ENCODE peak calls at places on chromosomes 4 and X, in eight cellular contexts. J is K562, P is hepatocyte, B is IMR-90, C is SK-N-SH, F is GM23248, M is astrocyte, W is neuronal stem cell. D is an unnamed sample.

GRCh38 chr4:87185471-87185870 is 34.9 kb downstream of the KLHL8 start:
- DNase-seq in W (no peak), P (no peak), C (no peak), J (no peak), F (no peak), B (no peak), M (no peak), D (no peak)

GRCh38 chrX:679161-679979 is 48.8 kb downstream of the SHOX start:
- DNase-seq in M (no peak), C (no peak), F (no peak), B (no peak), W (peak; percentile 26), J (no peak), P (no peak), D (no peak)

GRCh38 chr4:142719854-142720541 is 126.1 kb downstream of the INPP4B start:
- DNase-seq in M (peak; percentile 63), B (peak; percentile 21), C (peak; percentile 45), P (peak; percentile 14), F (peak; percentile 57), J (no peak), W (no peak), D (peak; percentile 48)

GRCh38 chr4:147924604-147925412 is 192.9 kb downstream of the ARHGAP10 start:
- DNase-seq in F (peak; percentile 30), M (no peak), W (peak; percentile 36), B (peak; percentile 40), C (peak; percentile 66), P (peak; percentile 69), J (no peak), D (peak; percentile 24)

GRCh38 chr4:121582296-121582695 is 114.5 kb downstream of the ANXA5 start:
- DNase-seq in F (peak; percentile 4), M (no peak), B (no peak), W (no peak), J (no peak), P (no peak), C (no peak), D (no peak)

GRCh38 chr4:128574706-128575105 is 234.8 kb upstream of the JADE1 start:
- DNase-seq in J (peak; percentile 79), M (peak; percentile 30), B (peak; percentile 68), W (peak; percentile 48), P (peak; percentile 86), F (peak; percentile 58), C (peak; percentile 42), D (peak; percentile 87)

GRCh38 chr4:175339100-175339707 is 421.0 kb downstream of the ADAM29 start:
- DNase-seq in J (no peak), M (peak; percentile 61), W (no peak), F (peak; percentile 73), P (no peak), B (peak; percentile 80), C (no peak), D (peak; percentile 68)

GRCh38 chr4:173500841-173501591 is 29.0 kb downstream of the HAND2 start:
- DNase-seq in B (no peak), C (no peak), W (no peak), P (no peak), J (no peak), M (no peak), F (no peak), D (no peak)

DNA sequence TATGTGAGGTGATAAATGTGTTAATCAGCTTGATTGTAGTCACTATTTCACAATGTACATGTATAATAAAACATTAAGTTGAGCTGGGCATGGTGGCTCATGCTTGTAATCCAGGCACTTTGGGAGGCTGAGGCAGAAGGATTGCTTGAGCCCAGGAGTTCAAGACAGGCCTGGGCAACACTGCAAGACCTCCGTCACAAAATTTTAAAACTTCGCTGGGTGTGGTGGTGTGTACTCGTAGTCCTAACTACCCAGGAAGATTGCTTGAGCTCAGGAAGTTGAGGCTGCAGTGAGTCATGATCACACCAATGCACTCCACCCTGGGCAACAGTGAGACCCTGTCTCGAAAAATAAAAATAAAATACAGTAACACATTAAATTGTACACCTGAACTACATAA is 20.1 kb downstream of the LYAR start:
- DNase-seq in P (no peak), C (no peak), B (no peak), M (peak; percentile 23), J (no peak), F (no peak), W (no peak), D (peak; percentile 43)
- H3K36me3 ChIP-seq in P (no peaks in the 10 kb centered on the region), C (peaks cover 9% of the 10 kb centered on the region), B (peaks cover 31% of the 10 kb centered on the region), M (peaks cover 31% of the 10 kb centered on the region), J (peaks cover 79% of the 10 kb centered on the region), F (no peaks in the 10 kb centered on the region), W (peaks cover 85% of the 10 kb centered on the region), D (peaks cover 3% of the 10 kb centered on the region)

GRCh38 chrX:48829016-48829735 is 2.9 kb downstream of the ERAS start:
- DNase-seq in C (no peak), M (no peak), W (no peak), P (no peak), B (no peak), F (no peak), J (no peak), D (no peak)

GRCh38 chrX:48827654-48827968 is 1.3 kb downstream of the ERAS start:
- DNase-seq in B (no peak), W (no peak), P (no peak), C (no peak), M (no peak), J (no peak), F (no peak), D (no peak)

GRCh38 chrX:48824066-48824465 is 2.2 kb upstream of the ERAS start:
- DNase-seq in C (no peak), P (no peak), W (no peak), M (no peak), B (no peak), F (no peak), J (no peak), D (no peak)

GRCh38 chrX:48826876-48827653 is 752 bp downstream of the ERAS start:
- DNase-seq in M (no peak), C (peak; percentile 30), B (no peak), J (no peak), F (no peak), W (no peak), P (no peak), D (no peak)

GRCh38 chrX:48826135-48826875 is at the start of gene ERAS:
- DNase-seq in P (no peak), M (no peak), F (no peak), C (peak; percentile 34), W (no peak), J (no peak), B (no peak), D (no peak)
- H3K4me2 ChIP-seq in P (no peak within 1 kb of the TSS), M (no peak within 1 kb of the TSS), F (no peak within 1 kb of the TSS), C (no peak within 1 kb of the TSS), W (no peak within 1 kb of the TSS), J (no peak within 1 kb of the TSS), B (no peak within 1 kb of the TSS), D (no peak within 1 kb of the TSS)

DNA sequence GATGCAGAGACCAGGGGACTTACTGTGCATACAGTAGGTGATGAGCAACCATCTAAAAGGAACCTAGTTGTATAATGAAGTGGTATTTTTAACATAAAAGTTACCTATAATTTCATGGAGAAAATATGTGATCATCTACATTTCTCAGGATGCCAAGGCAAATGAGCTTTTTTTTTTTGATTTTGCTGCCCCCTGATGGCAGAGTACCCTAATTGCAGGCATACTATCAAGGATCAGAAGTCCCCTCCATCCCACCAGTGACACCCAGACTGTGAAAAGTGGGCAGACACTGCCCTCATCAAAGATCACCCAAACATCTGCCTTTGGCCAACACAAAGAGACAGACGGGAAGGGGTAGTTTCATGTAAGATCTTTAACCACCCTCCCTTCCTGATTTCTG is 9.6 kb upstream of the ABLIM2 start:
- DNase-seq in J (no peak), M (no peak), P (no peak), B (no peak), C (no peak), W (no peak), F (no peak), D (no peak)
- H3K27me3 ChIP-seq in J (peaks cover 6% of the 10 kb centered on the region), M (peaks cover 14% of the 10 kb centered on the region), P (no peaks in the 10 kb centered on the region), B (peaks cover 54% of the 10 kb centered on the region), C (peaks cover 6% of the 10 kb centered on the region), W (no peaks in the 10 kb centered on the region), F (peaks cover 25% of the 10 kb centered on the region), D (peaks cover 3% of the 10 kb centered on the region)

DNA sequence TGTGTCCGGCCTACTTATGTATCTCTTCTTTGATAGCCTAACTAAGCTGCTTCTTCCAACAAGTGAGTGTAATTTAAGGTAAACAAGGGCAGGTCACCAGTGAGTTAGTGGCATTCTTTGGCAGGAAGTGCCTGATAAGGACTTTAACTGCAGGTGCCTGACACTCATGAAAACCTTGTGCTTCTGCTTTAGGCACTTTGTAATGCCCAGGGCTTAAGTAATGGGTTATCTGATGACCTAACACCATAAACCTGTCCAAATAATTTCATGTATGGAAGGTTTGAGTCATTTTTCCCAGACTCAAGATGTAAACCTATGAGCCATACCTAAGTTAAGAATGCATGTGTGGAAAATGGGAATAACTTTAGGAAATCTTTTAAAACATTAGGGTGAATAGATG is 43.0 kb downstream of the BCOR start:
- DNase-seq in C (no peak), P (peak; percentile 46), F (no peak), B (peak; percentile 62), M (peak; percentile 8), W (no peak), J (no peak), D (no peak)
- H3K36me3 ChIP-seq in C (peaks cover 49% of the 10 kb centered on the region), P (peaks cover 8% of the 10 kb centered on the region), F (peaks cover 32% of the 10 kb centered on the region), B (peaks cover 49% of the 10 kb centered on the region), M (peaks cover 31% of the 10 kb centered on the region), W (peaks cover 97% of the 10 kb centered on the region), J (peaks cover 99% of the 10 kb centered on the region), D (peaks cover 5% of the 10 kb centered on the region)

DNA sequence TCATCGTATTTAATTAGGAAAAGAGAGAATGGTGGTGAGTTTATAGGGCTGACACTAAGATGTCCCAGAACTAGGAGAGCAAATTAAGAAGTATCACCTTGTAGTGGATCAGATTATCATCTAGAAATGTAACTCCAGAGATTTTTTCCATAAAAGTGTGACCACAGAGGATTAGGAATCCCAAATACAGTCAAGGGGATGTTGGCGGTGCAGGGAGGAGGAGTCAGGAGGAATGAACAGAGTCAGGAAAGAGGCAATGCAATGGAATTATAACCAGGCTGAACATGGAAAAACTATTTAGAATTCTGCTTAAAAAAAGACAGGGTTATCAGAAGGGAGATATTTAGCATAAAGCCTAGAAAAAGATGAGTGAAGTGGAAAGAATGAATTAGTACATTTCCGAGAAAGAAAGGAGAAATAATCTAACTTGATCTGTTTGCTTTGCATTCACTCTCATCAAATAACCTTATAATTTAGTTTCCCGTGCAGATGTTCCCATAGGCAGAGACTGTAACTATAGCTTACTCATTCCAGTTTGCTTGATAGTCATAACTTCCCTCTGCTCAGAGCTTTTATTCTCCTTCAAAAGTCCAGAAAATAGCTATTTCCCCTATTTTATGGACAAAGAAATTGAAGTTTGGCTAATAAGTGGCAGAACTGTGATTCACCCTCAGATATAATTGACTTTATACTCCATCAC is 56.4 kb downstream of the SCFD2 start:
- DNase-seq in M (no peak), C (no peak), B (no peak), P (no peak), W (no peak), F (peak; percentile 61), J (no peak), D (no peak)
- H3K4me2 ChIP-seq in M (no peak overlapping the region), C (peak overlapping the region; percentile 1), B (no peak overlapping the region), P (no peak overlapping the region), W (no peak overlapping the region), F (peak overlapping the region; percentile 69), J (no peak overlapping the region), D (no peak overlapping the region)

GRCh38 chr4:123259676-123260428 is 136.7 kb upstream of the SPRY1 start:
- DNase-seq in C (no peak), B (no peak), P (no peak), F (no peak), J (no peak), W (no peak), M (no peak), D (no peak)
- H3K27me3 ChIP-seq in C (no peaks in the 10 kb centered on the region), B (no peaks in the 10 kb centered on the region), P (no peaks in the 10 kb centered on the region), F (no peaks in the 10 kb centered on the region), J (no peaks in the 10 kb centered on the region), W (no peaks in the 10 kb centered on the region), M (no peaks in the 10 kb centered on the region), D (no peaks in the 10 kb centered on the region)

D was measured in fibroblast of lung.